ENCODE peak calls at places on chromosomes 12 and 14, in eight cellular contexts. P, I, M, J, L, D, W and Z are unnamed samples.

GRCh38 chr12:93664573-93665138 is 12.5 kb upstream of the CRADD start:
- DNase-seq in P (no peak), I (no peak), M (no peak), J (no peak), L (no peak), D (no peak), W (peak), Z (no peak)

GRCh38 chr14:33401326-33401725 is 462.6 kb downstream of the NPAS3 start:
- DNase-seq in P (no peak), I (no peak), M (no peak), J (no peak), L (no peak), D (no peak), W (peak), Z (no peak)

GRCh38 chr12:67917811-67918210 is 71.4 kb upstream of the IFNG-AS1 start:
- DNase-seq in P (no peak), I (no peak), M (no peak), J (no peak), L (no peak), D (no peak), W (no peak), Z (no peak)

GRCh38 chr12:132471011-132471857 is 18.7 kb upstream of the FBRSL1 start:
- DNase-seq in P (peak), I (peak), M (no peak), J (no peak), L (peak), D (no peak), W (no peak), Z (no peak)

GRCh38 chr14:100532916-100533630 is 54.1 kb downstream of the BEGAIN start:
- DNase-seq in P (peak), I (no peak), M (no peak), J (no peak), L (peak), D (peak), W (no peak), Z (no peak)

GRCh38 chr14:55850803-55851202 is 267.4 kb upstream of the PELI2 start:
- DNase-seq in P (no peak), I (no peak), M (no peak), J (no peak), L (no peak), D (no peak), W (peak), Z (peak)

GRCh38 chr14:54166049-54166950 is 209.7 kb upstream of the BMP4 start:
- DNase-seq in P (no peak), I (no peak), M (no peak), J (no peak), L (no peak), D (no peak), W (peak), Z (no peak)

GRCh38 chr12:75317784-75318183 is 12.3 kb downstream of the CAPS2 start:
- DNase-seq in P (no peak), I (no peak), M (no peak), J (no peak), L (peak), D (no peak), W (no peak), Z (no peak)

GRCh38 chr14:35402323-35403084 is 2.0 kb downstream of the NFKBIA start:
- DNase-seq in P (peak), I (no peak), M (no peak), J (peak), L (no peak), D (no peak), W (no peak), Z (no peak)

GRCh38 chr12:124466200-124467128 is 100.9 kb downstream of the NCOR2 start:
- DNase-seq in P (peak), I (no peak), M (no peak), J (no peak), L (no peak), D (no peak), W (no peak), Z (no peak)

GRCh38 chr12:27619308-27619707 is 76.9 kb upstream of the REP15 start:
- DNase-seq in P (no peak), I (no peak), M (no peak), J (no peak), L (no peak), D (peak), W (peak), Z (peak)

GRCh38 chr14:68733086-68733621 is 59.7 kb downstream of the ZFP36L1 start:
- DNase-seq in P (no peak), I (no peak), M (no peak), J (no peak), L (peak), D (no peak), W (no peak), Z (no peak)

GRCh38 chr12:6197996-6198395 is 2.2 kb upstream of the CD9 start:
- DNase-seq in P (no peak), I (no peak), M (peak), J (peak), L (no peak), D (no peak), W (no peak), Z (no peak)

GRCh38 chr14:92198804-92199203 is 77.0 kb downstream of the CPSF2 start:
- DNase-seq in P (no peak), I (no peak), M (no peak), J (peak), L (no peak), D (no peak), W (no peak), Z (no peak)

GRCh38 chr12:3698218-3698974 is 54.5 kb downstream of the CRACR2A start:
- DNase-seq in P (no peak), I (no peak), M (no peak), J (no peak), L (no peak), D (peak), W (peak), Z (no peak)

GRCh38 chr14:95156153-95156764 is 1.1 kb downstream of the DICER1 start:
- DNase-seq in P (no peak), I (no peak), M (no peak), J (peak), L (no peak), D (no peak), W (peak), Z (no peak)

GRCh38 chr14:104443391-104444158 is 136.0 kb upstream of the C14orf180 start:
- DNase-seq in P (peak), I (no peak), M (peak), J (peak), L (no peak), D (no peak), W (no peak), Z (no peak)

GRCh38 chr14:92880851-92881250 is 42.1 kb upstream of the CHGA start:
- DNase-seq in P (peak), I (peak), M (peak), J (peak), L (peak), D (no peak), W (peak), Z (peak)

GRCh38 chr12:96948782-96949181 is 41.7 kb downstream of the NEDD1 start:
- DNase-seq in P (no peak), I (no peak), M (no peak), J (no peak), L (no peak), D (no peak), W (no peak), Z (no peak)

GRCh38 chr14:52244997-52245396 is 22.5 kb upstream of the PTGDR start:
- DNase-seq in P (no peak), I (no peak), M (no peak), J (no peak), L (no peak), D (no peak), W (no peak), Z (no peak)

GRCh38 chr14:51394391-51394790 is 154.3 kb downstream of the TMX1 start:
- DNase-seq in P (no peak), I (no peak), M (no peak), J (no peak), L (no peak), D (no peak), W (no peak), Z (no peak)

GRCh38 chr14:94665544-94665943 is 53.4 kb downstream of the SERPINA3 start:
- DNase-seq in P (no peak), I (no peak), M (no peak), J (no peak), L (no peak), D (no peak), W (no peak), Z (no peak)

GRCh38 chr12:132460571-132460970 is 29.4 kb upstream of the FBRSL1 start:
- DNase-seq in P (no peak), I (no peak), M (peak), J (peak), L (no peak), D (no peak), W (peak), Z (no peak)

GRCh38 chr14:53391631-53392030 is 238.5 kb upstream of the DDHD1 start:
- DNase-seq in P (no peak), I (no peak), M (no peak), J (no peak), L (no peak), D (peak), W (peak), Z (no peak)

GRCh38 chr14:99267871-99268775 is 3.9 kb downstream of the BCL11B start:
- DNase-seq in P (no peak), I (no peak), M (no peak), J (peak), L (no peak), D (no peak), W (no peak), Z (no peak)

GRCh38 chr14:54177861-54178591 is 218.8 kb upstream of the CDKN3 start:
- DNase-seq in P (no peak), I (no peak), M (no peak), J (no peak), L (no peak), D (no peak), W (peak), Z (no peak)

GRCh38 chr14:61322011-61322798 is 826 bp downstream of the PRKCH start:
- DNase-seq in P (peak), I (peak), M (peak), J (peak), L (peak), D (no peak), W (peak), Z (peak)

GRCh38 chr12:57332646-57333312 is 81.8 kb upstream of the STAC3 start:
- DNase-seq in P (no peak), I (no peak), M (no peak), J (no peak), L (no peak), D (no peak), W (peak), Z (no peak)

GRCh38 chr12:129531004-129531403 is 372.8 kb downstream of the TMEM132D start:
- DNase-seq in P (no peak), I (no peak), M (no peak), J (peak), L (peak), D (no peak), W (peak), Z (no peak)

GRCh38 chr12:30188602-30189326 is 405.0 kb upstream of the TMTC1 start:
- DNase-seq in P (no peak), I (no peak), M (no peak), J (no peak), L (no peak), D (no peak), W (no peak), Z (no peak)

GRCh38 chr12:30191701-30192455 is 408.1 kb upstream of the TMTC1 start:
- DNase-seq in P (no peak), I (no peak), M (no peak), J (no peak), L (no peak), D (no peak), W (no peak), Z (no peak)

DNA sequence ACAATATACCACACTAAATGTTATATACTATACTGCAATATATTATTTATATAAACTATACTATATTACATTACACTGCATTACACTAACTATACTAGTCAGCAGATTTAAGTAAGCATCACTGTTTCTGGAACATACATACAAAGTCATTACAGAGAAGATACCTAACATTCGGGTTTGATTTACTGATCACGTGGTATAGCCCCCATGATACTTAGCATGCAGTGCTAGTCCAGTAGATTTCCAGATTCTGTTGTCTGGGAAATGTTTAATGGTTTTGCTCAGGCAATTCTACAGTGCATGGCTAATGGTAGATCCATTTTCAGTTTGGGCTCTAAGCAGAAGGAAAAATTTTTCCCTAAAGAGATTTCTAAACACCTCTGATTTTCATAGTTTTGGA is 403.7 kb upstream of the TMTC1 start:
- DNase-seq in P (no peak), I (no peak), M (no peak), J (no peak), L (no peak), D (no peak), W (no peak), Z (no peak)
- TF ChIP-seq CTCF in P (no peak), I (no peak), M (no peak), J (no peak), L (no peak), D (no peak), W (no peak), Z (no peak)

DNA sequence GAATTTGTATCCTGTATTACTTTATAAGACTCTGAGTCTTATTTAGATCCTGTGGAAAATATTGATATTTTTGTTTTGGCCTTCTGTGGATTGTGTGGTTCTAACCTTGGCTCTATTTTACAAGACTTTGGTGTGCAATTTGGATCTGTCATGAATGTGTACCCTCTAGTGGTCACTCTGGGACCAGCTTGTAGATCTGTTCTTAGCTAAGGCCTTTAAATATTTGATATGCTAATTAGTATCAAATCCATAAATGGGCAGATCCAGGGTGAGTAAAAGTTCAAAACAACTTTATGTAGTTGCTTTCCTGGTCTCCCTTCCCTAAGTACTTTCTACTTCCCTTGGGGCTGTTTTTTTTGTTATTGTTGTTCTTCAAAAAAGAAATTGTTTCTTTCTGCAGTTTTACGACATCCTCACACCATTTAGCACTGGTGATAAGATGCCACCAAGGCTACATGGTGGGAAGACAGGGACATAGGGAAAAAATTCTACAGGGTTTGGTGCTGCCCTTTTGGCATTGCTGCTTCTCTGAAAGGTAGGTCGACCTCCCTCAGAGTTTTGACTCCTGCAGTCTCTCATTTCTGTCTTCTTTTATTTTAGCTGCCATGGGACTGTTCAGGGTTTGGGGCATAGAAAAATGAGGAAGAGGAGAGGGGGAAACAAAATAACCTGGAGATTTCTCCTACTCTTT is 238.5 kb downstream of the GPHN start:
- DNase-seq in P (no peak), I (peak), M (no peak), J (no peak), L (no peak), D (peak), W (peak), Z (no peak)
- TF ChIP-seq CTCF in P (peak), I (peak), M (peak), J (peak), L (no peak), D (peak), W (peak), Z (peak)

GRCh38 chr12:107557589-107558100 is 128.0 kb upstream of the PWP1 start:
- DNase-seq in P (no peak), I (no peak), M (no peak), J (no peak), L (no peak), D (no peak), W (no peak), Z (no peak)

GRCh38 chr12:107558141-107558815 is 127.3 kb upstream of the PWP1 start:
- DNase-seq in P (no peak), I (no peak), M (no peak), J (peak), L (no peak), D (no peak), W (no peak), Z (no peak)

GRCh38 chr12:107560906-107561285 is 124.7 kb upstream of the PWP1 start:
- DNase-seq in P (no peak), I (no peak), M (no peak), J (no peak), L (no peak), D (no peak), W (no peak), Z (no peak)

GRCh38 chr12:107558816-107559382 is 126.7 kb upstream of the PWP1 start:
- DNase-seq in P (no peak), I (no peak), M (no peak), J (peak), L (no peak), D (no peak), W (no peak), Z (no peak)

GRCh38 chr12:107560194-107560905 is 125.2 kb upstream of the PWP1 start:
- DNase-seq in P (no peak), I (no peak), M (peak), J (peak), L (no peak), D (no peak), W (no peak), Z (no peak)
- TF ChIP-seq CTCF in P (no peak), I (no peak), M (no peak), J (peak), L (no peak), D (peak), W (no peak), Z (no peak)

GRCh38 chr14:102139248-102140026 is at the start of gene WDR20:
- DNase-seq in P (peak), I (peak), M (peak), J (peak), L (peak), D (peak), W (peak), Z (peak)
- TF ChIP-seq CTCF in P (no peak), I (no peak), M (no peak), J (peak), L (no peak), D (no peak), W (peak), Z (peak)

DNA sequence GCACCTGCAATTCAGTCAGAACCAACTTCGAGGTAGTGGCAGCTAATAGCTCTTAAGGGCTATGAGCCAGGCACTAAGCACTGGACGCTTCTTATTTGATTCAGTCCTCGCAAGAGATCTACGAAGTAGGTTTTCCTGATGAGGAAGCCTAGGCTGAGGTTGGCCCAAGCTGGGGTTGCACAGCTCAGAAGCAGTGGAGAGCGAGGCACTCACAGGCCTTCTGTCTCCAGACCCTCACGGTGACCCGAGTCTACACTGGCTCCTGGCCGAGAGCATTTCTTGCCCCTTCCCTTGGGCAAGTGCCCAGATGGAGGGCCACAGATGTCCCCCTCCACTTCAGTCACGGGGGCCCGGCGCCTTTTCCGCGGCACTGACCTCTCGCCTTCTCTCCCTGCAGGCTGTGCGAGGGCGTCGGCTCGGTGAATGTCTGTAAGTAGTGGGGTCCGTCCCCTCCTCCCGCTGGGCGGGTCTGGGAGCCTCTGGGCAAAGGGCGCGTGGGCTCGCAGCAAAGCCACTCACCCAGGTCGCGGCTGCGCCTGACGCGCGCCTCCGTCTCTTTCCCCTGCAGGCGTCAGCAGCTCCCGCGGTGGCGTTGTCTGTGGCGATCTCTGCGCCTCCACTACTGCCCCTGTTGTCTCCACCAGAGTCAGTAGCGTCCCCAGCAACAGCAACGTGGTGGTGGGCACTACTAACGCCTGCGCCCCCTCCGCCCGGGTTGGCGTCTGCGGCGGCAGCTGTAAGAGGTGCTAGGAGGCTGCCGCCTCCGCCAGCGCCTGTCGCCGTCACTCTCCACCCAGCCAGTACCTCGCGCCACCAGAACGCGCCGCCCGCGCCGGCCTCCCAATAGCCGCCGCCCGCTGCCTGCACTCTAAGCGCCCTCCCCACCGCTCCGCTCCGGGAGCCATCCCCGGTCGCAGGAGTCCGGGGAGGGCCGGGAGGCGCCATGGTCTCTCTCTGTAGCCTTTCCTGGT is 13.1 kb downstream of the KRT83 start:
- DNase-seq in P (peak), I (peak), M (peak), J (peak), L (peak), D (no peak), W (peak), Z (peak)
- TF ChIP-seq CTCF in P (peak), I (no peak), M (no peak), J (peak), L (peak), D (no peak), W (no peak), Z (no peak)

GRCh38 chr14:37650356-37651037 is 55.1 kb downstream of the TTC6 start:
- DNase-seq in P (no peak), I (no peak), M (no peak), J (no peak), L (no peak), D (no peak), W (peak), Z (peak)
- TF ChIP-seq CTCF in P (no peak), I (no peak), M (no peak), J (no peak), L (no peak), D (no peak), W (no peak), Z (no peak)